ENCODE peak calls at places on chromosome 12, in five cellular contexts. G, R, P, Z and V are unnamed samples.

GRCh38 chr12:40580346-40580745 is 111.9 kb upstream of the CNTN1 start:
- DNase-seq in G (no peak), R (no peak), P (no peak), Z (no peak), V (no peak)

GRCh38 chr12:29104495-29104894 is 44.6 kb upstream of the FAR2 start:
- DNase-seq in G (no peak), R (no peak), P (no peak), Z (no peak), V (no peak)

GRCh38 chr12:3250034-3250433 is 172.9 kb downstream of the TSPAN9 start:
- DNase-seq in G (no peak), R (no peak), P (no peak), Z (no peak), V (no peak)

GRCh38 chr12:76529226-76529918 is 30.2 kb downstream of the OSBPL8 start:
- DNase-seq in G (no peak), R (no peak), P (no peak), Z (no peak), V (no peak)

GRCh38 chr12:99250091-99250490 is 397.5 kb upstream of the GARIN6 start:
- DNase-seq in G (no peak), R (no peak), P (no peak), Z (no peak), V (no peak)

GRCh38 chr12:92340003-92340402 is 194.4 kb upstream of the BTG1 start:
- DNase-seq in G (no peak), R (no peak), P (no peak), Z (no peak), V (no peak)

GRCh38 chr12:82793882-82794281 is 107.2 kb downstream of the TMTC2 start:
- DNase-seq in G (no peak), R (no peak), P (no peak), Z (no peak), V (no peak)

GRCh38 chr12:95709152-95709551 is 81.4 kb downstream of the NTN4 start:
- DNase-seq in G (no peak), R (no peak), P (no peak), Z (no peak), V (no peak)

GRCh38 chr12:104292872-104293794 is 10.4 kb upstream of the EID3 start:
- DNase-seq in G (no peak), R (no peak), P (no peak), Z (no peak), V (no peak)

GRCh38 chr12:20601668-20602280 is 93.4 kb upstream of the SLCO1C1 start:
- DNase-seq in G (no peak), R (no peak), P (no peak), Z (peak), V (peak)

GRCh38 chr12:27179399-27180214 is 64.5 kb upstream of the STK38L start:
- DNase-seq in G (peak), R (no peak), P (peak), Z (peak), V (peak)

GRCh38 chr12:46677749-46678148 is 148.0 kb downstream of the SLC38A4 start:
- DNase-seq in G (no peak), R (no peak), P (no peak), Z (peak), V (no peak)

GRCh38 chr12:27873010-27873409 is 93.0 kb upstream of the MANSC4 start:
- DNase-seq in G (no peak), R (no peak), P (no peak), Z (no peak), V (no peak)

GRCh38 chr12:5096241-5096880 is 52.7 kb downstream of the KCNA5 start:
- DNase-seq in G (no peak), R (no peak), P (no peak), Z (no peak), V (peak)

GRCh38 chr12:66503746-66504145 is 175.1 kb downstream of the GRIP1 start:
- DNase-seq in G (no peak), R (no peak), P (no peak), Z (no peak), V (no peak)